ENCODE peak calls at places on chromosomes 5 and 9, in four cellular contexts. One of them, this sample, is unnamed.

GRCh38 chr5:129361441-129362025 is 98.6 kb upstream of the ADAMTS19 start:
- DNase-seq in kidney glomerular epithelial cell: peak; percentile 1
- DNase-seq in HuH-7: no peak
- DNase-seq in upper lobe of right lung: no peak
- DNase-seq in this sample: no peak

GRCh38 chr9:133116346-133117231 is 4.5 kb downstream of the RALGDS start:
- DNase-seq in kidney glomerular epithelial cell: no peak
- DNase-seq in HuH-7: no peak
- DNase-seq in upper lobe of right lung: peak; percentile 64
- DNase-seq in this sample: no peak

GRCh38 chr5:15031180-15031579 is 159.6 kb upstream of the ANKH start:
- DNase-seq in kidney glomerular epithelial cell: no peak
- DNase-seq in HuH-7: no peak
- DNase-seq in upper lobe of right lung: no peak
- DNase-seq in this sample: no peak

GRCh38 chr5:90747693-90748092 is 189.1 kb downstream of the ADGRV1 start:
- DNase-seq in kidney glomerular epithelial cell: no peak
- DNase-seq in HuH-7: no peak
- DNase-seq in upper lobe of right lung: no peak
- DNase-seq in this sample: no peak

GRCh38 chr9:133107961-133108793 is 12.9 kb downstream of the RALGDS start:
- DNase-seq in kidney glomerular epithelial cell: no peak
- DNase-seq in HuH-7: no peak
- DNase-seq in upper lobe of right lung: peak; percentile 46
- DNase-seq in this sample: no peak

GRCh38 chr5:146947181-146947941 is 68.8 kb upstream of the PPP2R2B start:
- DNase-seq in kidney glomerular epithelial cell: peak; percentile 1
- DNase-seq in HuH-7: peak; percentile 7
- DNase-seq in upper lobe of right lung: no peak
- DNase-seq in this sample: no peak

GRCh38 chr9:133701981-133702797 is 36.0 kb downstream of the SARDH start:
- DNase-seq in kidney glomerular epithelial cell: no peak
- DNase-seq in HuH-7: no peak
- DNase-seq in upper lobe of right lung: peak; percentile 61
- DNase-seq in this sample: no peak

GRCh38 chr5:17359451-17359965 is 138.5 kb upstream of the TAF11L2 start:
- DNase-seq in kidney glomerular epithelial cell: no peak
- DNase-seq in HuH-7: no peak
- DNase-seq in upper lobe of right lung: no peak
- DNase-seq in this sample: no peak

GRCh38 chr9:70111641-70112236 is 68.1 kb downstream of the MAMDC2 start:
- DNase-seq in kidney glomerular epithelial cell: peak; percentile 58
- DNase-seq in HuH-7: no peak
- DNase-seq in upper lobe of right lung: no peak
- DNase-seq in this sample: no peak

GRCh38 chr5:120823316-120823715 is 359.2 kb downstream of the PRR16 start:
- DNase-seq in kidney glomerular epithelial cell: no peak
- DNase-seq in HuH-7: no peak
- DNase-seq in upper lobe of right lung: no peak
- DNase-seq in this sample: no peak

GRCh38 chr5:56951131-56951945 is 585 bp downstream of the MIER3 start:
- DNase-seq in kidney glomerular epithelial cell: no peak
- DNase-seq in HuH-7: peak; percentile 20
- DNase-seq in upper lobe of right lung: peak; percentile 66
- DNase-seq in this sample: peak; percentile 6

GRCh38 chr9:97632406-97632991 is 669 bp downstream of the TSTD2 start:
- DNase-seq in kidney glomerular epithelial cell: no peak
- DNase-seq in HuH-7: peak; percentile 23
- DNase-seq in upper lobe of right lung: peak; percentile 75
- DNase-seq in this sample: no peak

GRCh38 chr9:104944356-104944755 is 16.4 kb upstream of the ABCA1 start:
- DNase-seq in kidney glomerular epithelial cell: no peak
- DNase-seq in HuH-7: no peak
- DNase-seq in upper lobe of right lung: no peak
- DNase-seq in this sample: no peak

GRCh38 chr5:156147948-156148285 is 179.0 kb upstream of the SGCD start:
- DNase-seq in kidney glomerular epithelial cell: peak; percentile 81
- DNase-seq in HuH-7: no peak
- DNase-seq in upper lobe of right lung: no peak
- DNase-seq in this sample: no peak

GRCh38 chr5:10595305-10595677 is 31.4 kb downstream of the ANKRD33B start:
- DNase-seq in kidney glomerular epithelial cell: no peak
- DNase-seq in HuH-7: no peak
- DNase-seq in upper lobe of right lung: no peak
- DNase-seq in this sample: no peak

GRCh38 chr9:111034573-111035539 is 3.4 kb downstream of the LPAR1 start:
- DNase-seq in kidney glomerular epithelial cell: no peak
- DNase-seq in HuH-7: no peak
- DNase-seq in upper lobe of right lung: no peak
- DNase-seq in this sample: no peak

GRCh38 chr5:113487411-113487778 is 858 bp downstream of the MCC start:
- DNase-seq in kidney glomerular epithelial cell: peak; percentile 24
- DNase-seq in HuH-7: peak; percentile 15
- DNase-seq in upper lobe of right lung: no peak
- DNase-seq in this sample: no peak

GRCh38 chr5:57171818-57172465 is 1.9 kb upstream of the GPBP1 start:
- DNase-seq in kidney glomerular epithelial cell: no peak
- DNase-seq in HuH-7: no peak
- DNase-seq in upper lobe of right lung: peak; percentile 67
- DNase-seq in this sample: no peak

GRCh38 chr5:32520326-32520725 is 65.0 kb upstream of the SUB1 start:
- DNase-seq in kidney glomerular epithelial cell: no peak
- DNase-seq in HuH-7: no peak
- DNase-seq in upper lobe of right lung: no peak
- DNase-seq in this sample: no peak

GRCh38 chr5:1404062-1404461 is 41.2 kb downstream of the SLC6A3 start:
- DNase-seq in kidney glomerular epithelial cell: no peak
- DNase-seq in HuH-7: no peak
- DNase-seq in upper lobe of right lung: peak; percentile 55
- DNase-seq in this sample: no peak

GRCh38 chr5:14685757-14686156 is 21.2 kb downstream of the OTULIN start:
- DNase-seq in kidney glomerular epithelial cell: peak; percentile 54
- DNase-seq in HuH-7: peak; percentile 34
- DNase-seq in upper lobe of right lung: no peak
- DNase-seq in this sample: peak; percentile 77

GRCh38 chr5:68110264-68110663 is 105.3 kb upstream of the PIK3R1 start:
- DNase-seq in kidney glomerular epithelial cell: no peak
- DNase-seq in HuH-7: no peak
- DNase-seq in upper lobe of right lung: no peak
- DNase-seq in this sample: no peak

GRCh38 chr5:152092580-152092979 is 167.9 kb upstream of the GLRA1 start:
- DNase-seq in kidney glomerular epithelial cell: no peak
- DNase-seq in HuH-7: no peak
- DNase-seq in upper lobe of right lung: no peak
- DNase-seq in this sample: no peak

GRCh38 chr5:146025108-146025507 is 80.3 kb downstream of the PLAC8L1 start:
- DNase-seq in kidney glomerular epithelial cell: no peak
- DNase-seq in HuH-7: no peak
- DNase-seq in upper lobe of right lung: no peak
- DNase-seq in this sample: no peak